ENCODE peak calls at places on chromosomes 2 and 18, in four cellular contexts. N is HCT116, D is AG04450, E is HFF-Myc. H is an unnamed sample.

GRCh38 chr18:32286749-32287148 is 96.9 kb downstream of the MEP1B start:
- DNase-seq in D (no peak), E (no peak), N (no peak), H (no peak)

GRCh38 chr2:205056066-205056678 is 510.9 kb downstream of the PARD3B start:
- DNase-seq in D (no peak), N (no peak), E (no peak), H (peak)

GRCh38 chr18:45554070-45554767 is 61.1 kb upstream of the SLC14A2 start:
- DNase-seq in E (no peak), D (no peak), N (no peak), H (no peak)

GRCh38 chr2:232535761-232536530 is 3.5 kb upstream of the CHRNG start:
- DNase-seq in E (no peak), D (no peak), N (no peak), H (no peak)

GRCh38 chr2:207188601-207189000 is 22.9 kb upstream of the KLF7 start:
- DNase-seq in D (no peak), N (no peak), E (peak), H (peak)

GRCh38 chr2:119523383-119523958 is 812 bp downstream of the SCTR start:
- DNase-seq in E (no peak), D (no peak), N (no peak), H (no peak)

GRCh38 chr2:241821460-241822263 is 12.7 kb downstream of the NEU4 start:
- DNase-seq in E (no peak), N (no peak), D (no peak), H (no peak)

GRCh38 chr2:182649316-182649715 is 66.7 kb upstream of the DNAJC10 start:
- DNase-seq in N (peak), E (peak), D (no peak), H (peak)

GRCh38 chr2:102473020-102473419 is at the start of gene SLC9A4:
- DNase-seq in D (no peak), E (peak), N (peak), H (peak)

GRCh38 chr2:96558061-96558460 is 21.5 kb downstream of the ARID5A start:
- DNase-seq in E (no peak), N (no peak), D (no peak), H (no peak)

GRCh38 chr18:23135679-23136325 is 517 bp downstream of the CABLES1 start:
- DNase-seq in N (no peak), E (no peak), D (no peak), H (peak)

GRCh38 chr2:96120991-96121390 is 4.6 kb upstream of the ADRA2B start:
- DNase-seq in N (no peak), E (no peak), D (no peak), H (no peak)

GRCh38 chr2:25521665-25522387 is 151.6 kb downstream of the DTNB start:
- DNase-seq in N (peak), D (peak), E (peak), H (peak)

DNA sequence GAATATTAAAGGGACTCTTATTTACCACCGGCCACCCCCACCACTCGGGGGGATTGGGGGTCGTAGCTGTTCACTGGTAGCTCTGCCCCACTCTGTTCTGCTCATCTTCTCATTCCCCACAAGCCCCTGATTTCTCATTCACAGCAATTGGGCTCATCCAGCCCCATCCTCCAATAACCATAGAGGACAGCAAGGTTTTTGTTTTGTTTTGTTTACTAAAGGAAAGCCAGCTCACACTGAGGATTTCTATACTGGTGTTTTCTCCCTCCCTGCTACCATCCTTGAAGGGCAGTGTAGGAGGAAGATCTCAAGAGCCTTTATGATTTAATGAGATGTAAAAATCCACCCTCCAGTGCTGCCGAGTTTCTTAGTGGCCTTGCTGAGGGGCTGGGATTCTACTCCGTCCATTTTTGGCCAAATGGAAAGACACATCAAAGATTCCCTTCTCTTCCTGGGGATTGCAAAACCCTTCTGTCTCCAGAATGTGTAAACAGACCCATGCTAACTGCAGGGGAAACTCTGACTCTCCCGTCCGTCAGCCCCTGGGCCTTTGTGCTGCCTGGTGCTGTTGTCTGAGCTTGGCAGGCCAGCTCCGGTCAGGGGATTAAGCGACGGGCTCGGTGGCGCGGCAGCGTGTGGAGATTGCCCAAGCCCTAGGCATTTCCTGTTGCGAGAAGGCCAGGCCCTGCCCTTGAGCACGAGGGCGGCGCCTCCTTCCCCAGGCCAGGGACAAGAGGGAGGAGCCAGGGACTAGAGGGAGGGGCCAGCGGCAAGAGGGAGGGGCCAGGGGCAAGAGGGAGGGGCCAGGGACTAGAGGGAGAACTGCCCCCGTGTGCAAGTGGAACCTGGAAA is 165.0 kb downstream of the ANTXR1 start:
- DNase-seq in N (peak), D (peak), E (no peak), H (peak)
- H3K4me3 ChIP-seq in N (peak), D (peak), E (peak), H (no peak)

GRCh38 chr2:7358865-7359264 is 441.7 kb downstream of the RNF144A start:
- DNase-seq in D (no peak), E (no peak), N (no peak), H (no peak)

GRCh38 chr2:7357993-7358392 is 440.8 kb downstream of the RNF144A start:
- DNase-seq in E (no peak), N (no peak), D (no peak), H (no peak)

GRCh38 chr2:7368211-7368610 is 451.0 kb downstream of the RNF144A start:
- DNase-seq in D (no peak), N (no peak), E (no peak), H (no peak)

DNA sequence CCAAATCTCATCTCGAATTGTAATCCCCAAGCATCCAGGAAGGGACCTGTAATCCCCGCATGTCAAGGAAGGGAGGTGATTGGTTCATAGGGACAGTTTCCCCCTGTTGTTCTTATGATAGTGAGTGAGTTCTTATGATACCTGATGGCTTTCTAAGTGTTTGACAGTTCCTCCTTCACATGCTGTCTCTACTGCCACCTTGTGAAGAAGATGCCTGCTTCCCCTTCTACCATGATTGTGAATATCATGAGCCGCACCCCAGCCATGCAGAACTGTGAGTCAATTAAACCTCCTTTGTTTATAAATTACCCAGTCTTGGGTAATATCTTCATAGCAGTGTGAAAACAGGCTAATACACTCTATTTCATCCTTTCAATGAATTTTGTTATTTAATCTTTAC is 446.7 kb downstream of the RNF144A start:
- DNase-seq in E (no peak), D (no peak), N (no peak), H (no peak)
- TF ChIP-seq CTCF in E (no peak), D (no peak), N (peak), H (no peak)

GRCh38 chr18:58048243-58048642 is 4.2 kb downstream of the NEDD4L start:
- DNase-seq in E (no peak), N (no peak), D (no peak), H (no peak)

GRCh38 chr18:58046087-58046793 is 2.2 kb downstream of the NEDD4L start:
- DNase-seq in E (no peak), N (no peak), D (no peak), H (no peak)

GRCh38 chr18:58049000-58049688 is 5.1 kb downstream of the NEDD4L start:
- DNase-seq in D (no peak), E (no peak), N (no peak), H (no peak)

GRCh38 chr18:58046794-58047555 is 2.9 kb downstream of the NEDD4L start:
- DNase-seq in E (no peak), N (no peak), D (no peak), H (no peak)

DNA sequence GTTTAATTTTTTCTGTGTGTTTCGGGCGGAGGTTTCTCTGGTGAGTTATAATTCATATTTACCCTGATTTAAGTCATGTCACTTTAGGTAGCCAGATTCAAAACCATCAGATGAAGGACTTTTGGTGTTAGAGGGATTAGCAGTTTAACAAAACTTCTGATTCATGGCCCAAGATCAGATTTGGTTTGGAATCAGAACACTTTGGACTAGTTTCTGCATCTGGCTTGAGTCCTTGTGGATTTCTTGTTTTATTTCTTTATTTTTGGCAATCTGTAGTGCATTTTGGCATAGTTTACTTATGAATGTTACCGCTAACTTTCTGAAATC is 3.5 kb downstream of the NEDD4L start:
- DNase-seq in D (no peak), E (no peak), N (no peak), H (no peak)
- H3K4me3 ChIP-seq in D (no peak), E (no peak), N (no peak), H (no peak)

GRCh38 chr2:3198119-3198518 is 179.5 kb downstream of the EIPR1 start:
- DNase-seq in E (no peak), D (no peak), N (no peak), H (no peak)
- TF ChIP-seq CTCF in E (no peak), D (no peak), N (peak), H (no peak)